ENCODE peak calls at places on chromosome 14, in six cellular contexts. C, P, B, D, O and E are unnamed samples. For H3K9me3 and H3K36me3, the result is how much of the 10 kb centered on the place peaks cover.

GRCh38 chr14:101460986-101461750 is 100.1 kb upstream of the DIO3 start:
- DNase-seq in P (no peak), D (no peak), O (no peak), C (no peak), B (no peak), E (no peak)

GRCh38 chr14:106826833-106827369 is 1300.5 kb downstream of the TMEM121 start:
- DNase-seq in O (no peak), D (no peak), C (no peak), P (no peak), B (no peak), E (no peak)

GRCh38 chr14:102928412-102929348 is 6.2 kb downstream of the AMN start:
- DNase-seq in C (peak), P (peak), D (peak), B (peak), O (peak), E (no peak)

GRCh38 chr14:60487211-60487610 is 1.3 kb upstream of the C14orf39 start:
- DNase-seq in C (no peak), B (no peak), D (no peak), P (no peak), O (no peak), E (no peak)

GRCh38 chr14:56874375-56874774 is 64.1 kb upstream of the OTX2 start:
- DNase-seq in P (no peak), D (no peak), O (no peak), C (no peak), B (no peak), E (peak)

GRCh38 chr14:29788093-29788492 is 139.6 kb downstream of the PRKD1 start:
- DNase-seq in B (no peak), D (no peak), O (no peak), C (no peak), P (no peak), E (no peak)

GRCh38 chr14:21308132-21308478 is 28.2 kb downstream of the RPGRIP1 start:
- DNase-seq in D (no peak), P (no peak), C (no peak), O (no peak), B (no peak), E (no peak)

GRCh38 chr14:65926504-65926903 is 514.0 kb downstream of the FUT8 start:
- DNase-seq in D (no peak), P (no peak), C (no peak), O (no peak), B (no peak), E (no peak)

GRCh38 chr14:60064491-60065072 is 27.1 kb upstream of the PCNX4 start:
- DNase-seq in D (no peak), P (no peak), B (no peak), C (no peak), O (no peak), E (no peak)

GRCh38 chr14:70343141-70343540 is 16.3 kb downstream of the COX16 start:
- DNase-seq in C (no peak), B (no peak), O (no peak), P (no peak), D (no peak), E (no peak)

GRCh38 chr14:50773632-50774541 is 57.1 kb downstream of the NIN start:
- DNase-seq in C (no peak), D (peak), P (no peak), O (no peak), B (peak), E (no peak)

GRCh38 chr14:100568164-100568997 is 18.8 kb downstream of the BEGAIN start:
- DNase-seq in D (no peak), O (no peak), C (no peak), P (no peak), B (no peak), E (no peak)

GRCh38 chr14:73745571-73746539 is 31.7 kb upstream of the PNMA1 start:
- DNase-seq in P (no peak), C (peak), D (no peak), O (no peak), B (no peak), E (no peak)

GRCh38 chr14:54435500-54435981 is 5.6 kb downstream of the CNIH1 start:
- DNase-seq in P (no peak), C (no peak), B (no peak), O (no peak), D (no peak), E (no peak)

GRCh38 chr14:86961106-86961716 is 1031.8 kb downstream of the GALC start:
- DNase-seq in O (no peak), B (no peak), C (no peak), D (no peak), P (no peak), E (no peak)

GRCh38 chr14:63039800-63040380 is 5.4 kb downstream of the KCNH5 start:
- DNase-seq in O (no peak), B (no peak), C (no peak), P (no peak), D (no peak), E (peak)

GRCh38 chr14:85235868-85236267 is 294.1 kb upstream of the FLRT2 start:
- DNase-seq in D (no peak), O (no peak), B (no peak), P (no peak), C (no peak), E (no peak)

GRCh38 chr14:85234626-85235025 is 295.3 kb upstream of the FLRT2 start:
- DNase-seq in C (no peak), P (no peak), B (no peak), D (no peak), O (no peak), E (no peak)

DNA sequence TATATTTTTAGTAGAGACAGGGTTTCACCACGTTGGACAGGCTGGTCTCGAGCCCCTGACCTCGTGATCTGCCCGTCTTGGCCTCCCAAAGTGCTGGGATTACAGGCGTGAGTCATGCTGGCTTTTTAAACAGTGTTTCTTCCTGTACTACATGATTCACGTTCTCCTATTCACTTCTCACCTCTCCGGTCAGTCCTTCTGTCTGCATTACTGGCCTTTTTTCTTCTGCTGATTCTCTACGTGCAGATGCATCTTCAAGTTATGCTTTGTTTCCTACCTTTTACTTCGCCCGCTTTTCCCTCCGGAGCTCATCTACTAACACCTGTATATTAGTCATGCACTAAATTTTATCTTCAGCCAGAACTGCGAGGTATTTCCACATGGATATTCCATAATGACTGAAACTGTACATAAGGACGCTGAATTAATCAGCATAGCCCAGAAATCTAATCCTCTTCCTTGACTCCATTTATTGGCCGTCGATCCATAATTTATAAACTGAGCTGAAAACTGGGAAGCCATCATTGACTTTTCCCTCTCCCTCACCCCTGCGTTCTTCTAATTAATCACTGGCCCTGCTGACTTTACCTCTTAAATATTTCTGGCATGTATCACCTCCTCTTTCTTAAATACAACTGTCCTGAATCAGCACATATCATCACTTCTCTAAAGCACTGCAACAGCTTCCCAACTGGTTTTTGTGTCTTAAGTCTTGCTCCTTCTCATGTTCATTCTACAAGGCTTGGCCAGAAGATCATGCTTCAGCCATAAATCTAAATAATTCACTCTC is 296.0 kb upstream of the FLRT2 start:
- DNase-seq in O (no peak), D (no peak), B (no peak), P (no peak), C (no peak), E (peak)
- H3K9me3 ChIP-seq in O (under half), D (under half), B (under half), P (under half), C (under half), E (under half)

GRCh38 chr14:23483216-23483854 is 13.8 kb downstream of the NGDN start:
- DNase-seq in C (no peak), B (no peak), O (no peak), D (peak), P (no peak), E (no peak)
- H3K36me3 ChIP-seq in C (under half), B (under half), O (under half), D (under half), P (under half), E (under half)

GRCh38 chr14:104334812-104335161 is 196.4 kb downstream of the KIF26A start:
- DNase-seq in B (no peak), D (no peak), C (no peak), O (no peak), P (no peak), E (no peak)

GRCh38 chr14:104335611-104336010 is 197.2 kb downstream of the KIF26A start:
- DNase-seq in C (no peak), P (no peak), B (no peak), O (no peak), D (no peak), E (no peak)

GRCh38 chr14:104332634-104333270 is 194.4 kb downstream of the KIF26A start:
- DNase-seq in B (no peak), C (peak), D (no peak), P (no peak), O (no peak), E (no peak)

GRCh38 chr14:104335176-104335575 is 196.8 kb downstream of the KIF26A start:
- DNase-seq in C (no peak), D (no peak), P (no peak), B (no peak), O (no peak), E (no peak)

DNA sequence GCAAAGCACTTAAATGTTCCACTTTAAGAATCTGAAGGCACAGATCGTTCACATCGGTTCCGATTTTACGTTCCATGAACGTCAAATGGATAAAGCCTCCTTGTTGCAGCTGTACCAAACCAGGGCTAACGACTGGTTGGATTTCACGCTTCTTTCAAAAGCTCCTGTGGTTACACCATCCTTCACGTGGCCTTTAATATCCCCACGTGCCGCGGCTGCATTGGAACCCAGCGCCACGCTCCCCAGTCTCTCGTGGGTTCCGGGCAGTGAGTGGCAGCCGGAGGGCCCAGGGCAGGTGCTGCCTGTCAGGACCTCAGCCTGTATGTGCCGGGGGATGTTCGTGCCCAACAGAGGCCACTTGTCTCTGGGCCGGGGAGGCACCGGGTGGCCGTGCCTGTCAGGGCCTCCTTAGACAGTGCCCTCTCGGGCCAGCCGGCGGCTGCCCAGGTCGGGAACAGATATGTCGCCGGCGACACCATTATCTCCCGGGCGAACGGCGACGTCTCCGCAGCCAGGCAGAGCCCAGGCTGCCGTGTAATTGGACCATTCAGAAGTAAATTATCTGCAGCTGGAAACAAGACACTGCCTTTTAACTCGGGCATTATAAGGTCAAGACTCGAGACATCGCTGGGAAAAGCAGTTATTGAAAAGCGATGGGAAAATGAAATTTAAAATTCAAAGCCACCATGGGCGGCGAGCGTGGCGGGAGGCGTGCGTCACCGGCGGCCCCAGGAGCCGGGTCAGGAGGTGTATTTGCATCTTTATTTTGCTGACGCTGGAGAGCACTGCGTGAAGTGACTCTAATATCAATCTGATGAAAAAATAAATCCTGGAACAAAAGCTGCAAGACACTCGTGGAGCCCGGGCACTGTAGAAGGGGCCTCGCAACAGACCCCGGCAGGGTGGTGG is 195.8 kb downstream of the KIF26A start:
- DNase-seq in D (no peak), B (no peak), C (no peak), O (no peak), P (no peak), E (no peak)
- H3K9me3 ChIP-seq in D (under half), B (under half), C (under half), O (under half), P (under half), E (under half)

DNA sequence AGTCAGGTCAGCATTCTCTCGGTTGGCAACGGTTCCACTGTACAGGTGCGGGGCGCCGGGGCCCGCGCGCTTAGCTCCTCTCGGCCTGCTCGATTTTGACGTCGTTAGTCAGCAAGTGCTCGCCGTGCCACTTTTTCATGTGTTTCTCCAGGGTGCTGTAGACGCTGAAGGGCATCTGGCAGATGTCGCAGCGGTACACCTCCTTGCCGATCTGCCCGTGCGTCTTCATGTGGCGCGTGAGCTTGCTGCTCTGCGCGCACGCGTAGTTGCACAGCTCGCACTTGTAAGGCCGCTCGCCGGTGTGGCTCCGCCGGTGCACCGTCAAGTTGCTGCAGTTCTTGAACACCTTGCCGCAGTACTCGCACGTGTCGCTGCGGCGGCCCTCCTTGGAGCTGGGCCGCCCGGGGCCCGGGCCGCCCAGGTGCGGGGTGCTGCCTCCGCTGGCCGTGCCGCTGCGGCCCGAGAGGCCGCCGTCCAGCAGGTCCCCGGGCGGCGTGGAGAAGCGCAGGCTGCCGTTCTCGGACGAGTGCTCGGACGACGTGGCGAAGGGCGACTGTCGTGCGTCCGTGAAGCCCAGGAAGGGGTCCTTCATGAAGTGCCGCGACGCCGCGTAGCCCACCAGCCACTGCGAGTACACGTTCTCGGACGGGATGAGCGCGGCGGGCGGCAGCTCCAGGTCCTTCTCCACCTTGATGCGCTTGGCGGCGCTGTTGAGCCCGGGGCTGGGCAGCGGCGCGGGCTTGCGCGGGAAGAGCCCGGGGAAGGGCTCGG is 97.7 kb downstream of the BCL11B start:
- DNase-seq in O (no peak), B (no peak), P (no peak), D (no peak), C (no peak), E (no peak)
- H3K36me3 ChIP-seq in O (under half), B (under half), P (under half), D (under half), C (under half), E (under half)

GRCh38 chr14:28608438-28608837 is 158.1 kb upstream of the FOXG1 start:
- DNase-seq in D (no peak), B (no peak), P (no peak), O (no peak), C (no peak), E (no peak)

GRCh38 chr14:28599605-28600004 is 167.0 kb upstream of the FOXG1 start:
- DNase-seq in D (no peak), C (no peak), P (no peak), B (no peak), O (no peak), E (no peak)

GRCh38 chr14:28599191-28599590 is 167.4 kb upstream of the FOXG1 start:
- DNase-seq in B (no peak), C (no peak), D (no peak), P (no peak), O (no peak), E (no peak)

GRCh38 chr14:28609228-28609828 is 157.3 kb upstream of the FOXG1 start:
- DNase-seq in D (peak), O (no peak), P (no peak), C (no peak), B (peak), E (peak)

DNA sequence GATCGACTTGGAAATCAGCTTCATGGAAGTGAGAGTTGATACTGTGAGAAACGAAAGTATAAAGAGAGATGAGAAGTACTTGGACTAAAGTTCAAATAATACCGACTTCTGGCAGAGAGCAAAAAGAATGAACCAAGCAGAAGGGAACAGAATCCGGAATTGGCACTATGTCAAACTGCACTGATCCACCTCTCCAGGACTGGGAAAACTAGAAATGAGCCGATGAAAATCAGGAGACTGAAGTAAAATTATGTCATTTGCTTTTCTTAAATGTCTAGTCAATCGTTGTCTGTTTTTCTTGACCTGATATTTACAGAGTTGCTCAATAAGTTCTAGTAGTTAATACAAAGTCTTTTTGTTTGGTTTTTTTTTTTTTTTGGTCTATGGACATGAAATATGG is 163.0 kb upstream of the FOXG1 start:
- DNase-seq in O (no peak), P (no peak), C (no peak), B (no peak), D (no peak), E (no peak)
- H3K9me3 ChIP-seq in O (under half), P (under half), C (under half), B (under half), D (under half), E (under half)

DNA sequence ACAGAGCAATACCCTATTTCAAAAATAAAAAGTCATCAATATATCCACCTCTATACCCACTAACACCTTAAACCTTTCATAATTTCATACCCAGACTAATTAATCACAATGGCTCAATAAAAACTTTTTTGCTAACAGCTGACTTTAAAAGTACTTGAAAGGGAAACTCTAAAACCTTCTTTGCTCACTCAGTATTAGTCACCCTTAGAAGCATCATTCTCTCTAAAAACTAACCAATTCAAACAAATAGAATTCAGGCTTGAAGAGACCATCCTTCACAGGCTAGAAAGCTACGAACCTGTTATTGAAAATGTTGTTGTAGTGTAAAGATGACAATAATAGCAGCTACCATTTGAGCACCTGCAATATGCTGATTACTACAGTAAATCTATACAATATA is 37.2 kb downstream of the HECTD1 start:
- DNase-seq in D (no peak), O (no peak), P (no peak), B (no peak), C (no peak), E (no peak)
- H3K36me3 ChIP-seq in D (half or more), O (under half), P (under half), B (under half), C (under half), E (under half)

GRCh38 chr14:97057238-97057637 is 260.1 kb downstream of the VRK1 start:
- DNase-seq in O (no peak), C (no peak), B (no peak), D (no peak), P (no peak), E (no peak)
- H3K9me3 ChIP-seq in O (under half), C (under half), B (under half), D (under half), P (under half), E (under half)

DNA sequence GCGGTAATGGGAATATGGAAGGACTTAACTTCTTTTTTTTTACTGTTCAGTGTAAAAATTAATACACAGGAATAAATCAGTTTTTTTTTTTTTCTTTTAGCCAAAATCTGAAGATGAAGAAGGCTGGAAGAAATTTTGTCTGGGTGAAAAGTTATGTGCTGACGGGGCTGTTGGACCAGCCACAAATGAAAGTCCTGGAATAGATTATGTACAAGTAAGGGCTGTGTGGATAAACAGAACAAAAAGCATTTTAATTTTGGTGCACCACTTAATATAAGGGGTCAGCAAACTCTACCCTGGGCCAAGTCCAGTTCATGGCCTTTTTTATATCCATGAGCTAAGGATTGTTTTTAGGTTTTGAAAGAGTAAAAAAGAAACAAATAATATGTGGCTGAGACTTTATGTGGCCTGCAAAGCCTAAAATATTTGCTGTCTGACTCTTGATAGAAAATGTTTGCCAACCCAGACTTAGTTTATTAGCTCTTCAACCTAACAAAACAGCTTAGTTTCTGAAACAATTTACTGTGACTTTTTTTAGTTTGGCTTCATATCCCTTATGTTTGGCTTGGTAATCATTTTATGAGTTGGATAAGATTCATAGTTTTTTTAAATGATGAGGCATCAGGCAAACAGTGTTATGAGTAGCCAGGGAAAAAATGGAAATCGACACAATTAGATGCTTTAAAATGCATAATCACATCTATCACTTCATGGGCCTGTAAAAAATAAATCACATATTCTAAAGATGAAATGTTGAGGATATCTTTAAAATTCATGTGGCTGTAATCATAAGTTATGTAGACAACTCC is 8.4 kb downstream of the GEMIN2 start:
- DNase-seq in D (no peak), O (no peak), B (no peak), P (no peak), C (no peak), E (no peak)
- H3K36me3 ChIP-seq in D (half or more), O (under half), B (under half), P (under half), C (under half), E (under half)

GRCh38 chr14:97946291-97946690 is 1149.1 kb downstream of the VRK1 start:
- DNase-seq in B (no peak), O (no peak), P (no peak), D (no peak), C (no peak), E (no peak)

GRCh38 chr14:97943619-97944018 is 1146.4 kb downstream of the VRK1 start:
- DNase-seq in O (no peak), B (no peak), P (no peak), C (no peak), D (no peak), E (no peak)

GRCh38 chr14:97944380-97944779 is 1147.2 kb downstream of the VRK1 start:
- DNase-seq in P (no peak), B (no peak), O (no peak), D (no peak), C (no peak), E (no peak)

GRCh38 chr14:97948841-97949240 is 1151.7 kb downstream of the VRK1 start:
- DNase-seq in D (no peak), P (no peak), O (no peak), B (no peak), C (no peak), E (no peak)
- H3K9me3 ChIP-seq in D (under half), P (under half), O (under half), B (under half), C (under half), E (under half)